ENCODE peak calls at places on chromosomes 3 and 15, in four cellular contexts. X is mucosa of descending colon, A is GM13976, O is D341Med. M is an unnamed sample.

GRCh38 chr3:70359711-70360110 is 47.3 kb upstream of the MDFIC2 start:
- DNase-seq in A (no peak), X (no peak), O (no peak), M (no peak)

GRCh38 chr3:119700269-119700919 is 2.4 kb upstream of the CFAP91 start:
- DNase-seq in A (peak), X (no peak), O (no peak), M (peak)

GRCh38 chr15:62211348-62211747 is 46.3 kb upstream of the C2CD4B start:
- DNase-seq in O (no peak), X (no peak), A (no peak), M (no peak)

GRCh38 chr3:159652452-159652851 is 336.2 kb upstream of the IL12A start:
- DNase-seq in A (no peak), O (no peak), X (no peak), M (no peak)

GRCh38 chr3:189324538-189325138 is 152.9 kb downstream of the TPRG1 start:
- DNase-seq in O (no peak), A (peak), X (peak), M (peak)

GRCh38 chr3:159252772-159253384 is 451.0 kb downstream of the MFSD1 start:
- DNase-seq in X (no peak), O (no peak), A (peak), M (peak)

GRCh38 chr3:98553021-98553563 is 21.3 kb downstream of the GPR15 start:
- DNase-seq in O (no peak), X (no peak), A (no peak), M (peak)

GRCh38 chr3:128076783-128077624 is 24.8 kb downstream of the SEC61A1 start:
- DNase-seq in X (no peak), O (no peak), A (no peak), M (no peak)

GRCh38 chr3:46701211-46701939 is at the start of gene TMIE:
- DNase-seq in O (peak), A (no peak), X (peak), M (no peak)

GRCh38 chr3:147398841-147399534 is 7.4 kb downstream of the ZIC4 start:
- DNase-seq in X (no peak), A (no peak), O (peak), M (no peak)

GRCh38 chr3:150227839-150228238 is 180.3 kb upstream of the TSC22D2 start:
- DNase-seq in A (peak), X (no peak), O (peak), M (peak)

GRCh38 chr3:107369791-107370190 is 7.4 kb upstream of the CCDC54 start:
- DNase-seq in A (no peak), O (no peak), X (no peak), M (no peak)

GRCh38 chr3:138361193-138361525 is 12.8 kb downstream of the MRAS start:
- DNase-seq in X (no peak), O (no peak), A (no peak), M (no peak)

GRCh38 chr15:99427668-99428361 is 138.0 kb upstream of the MEF2A start:
- DNase-seq in X (peak), O (no peak), A (no peak), M (no peak)

GRCh38 chr3:109195812-109196211 is 59.3 kb downstream of the C3orf85 start:
- DNase-seq in A (no peak), O (no peak), X (no peak), M (no peak)

GRCh38 chr3:126258670-126259069 is 78.3 kb upstream of the ALDH1L1 start:
- DNase-seq in X (no peak), A (no peak), O (no peak), M (peak)

GRCh38 chr3:4943553-4943952 is 35.7 kb upstream of the BHLHE40 start:
- DNase-seq in A (no peak), O (no peak), X (no peak), M (no peak)

GRCh38 chr3:178483704-178484103 is 52.5 kb upstream of the KCNMB2 start:
- DNase-seq in A (no peak), X (no peak), O (no peak), M (no peak)

GRCh38 chr3:156093966-156094365 is 26.4 kb upstream of the KCNAB1 start:
- DNase-seq in O (no peak), A (no peak), X (no peak), M (no peak)

GRCh38 chr3:10437995-10438901 is 67.1 kb downstream of the ATP2B2 start:
- DNase-seq in X (no peak), O (no peak), A (no peak), M (no peak)

GRCh38 chr15:73052679-73053397 is 575 bp downstream of the NEO1 start:
- DNase-seq in O (peak), X (peak), A (peak), M (peak)

GRCh38 chr15:51093865-51094605 is 671 bp downstream of the TNFAIP8L3 start:
- DNase-seq in X (peak), O (peak), A (peak), M (no peak)

GRCh38 chr3:38960953-38961622 is 90.7 kb downstream of the SCN11A start:
- DNase-seq in X (no peak), A (peak), O (peak), M (peak)

GRCh38 chr3:13021141-13021933 is 51.9 kb downstream of the IQSEC1 start:
- DNase-seq in A (peak), O (peak), X (peak), M (peak)

GRCh38 chr3:127034195-127034989 is 51.5 kb downstream of the PLXNA1 start:
- DNase-seq in X (peak), O (no peak), A (no peak), M (no peak)

GRCh38 chr15:45913451-45913850 is 278.6 kb downstream of the SQOR start:
- DNase-seq in O (no peak), A (no peak), X (no peak), M (no peak)

GRCh38 chr15:62071711-62072308 is 5.0 kb downstream of the C2CD4A start:
- DNase-seq in O (no peak), X (no peak), A (peak), M (peak)

GRCh38 chr15:62658498-62658897 is 384.0 kb upstream of the TPM1 start:
- DNase-seq in X (no peak), A (no peak), O (no peak), M (peak)

GRCh38 chr3:134622803-134623365 is 27.9 kb downstream of the KY start:
- DNase-seq in A (no peak), X (no peak), O (peak), M (no peak)

GRCh38 chr3:14001136-14001535 is 121.3 kb upstream of the WNT7A start:
- DNase-seq in X (no peak), O (no peak), A (no peak), M (no peak)

GRCh38 chr3:153379516-153379915 is 217.5 kb downstream of the RAP2B start:
- DNase-seq in A (no peak), O (no peak), X (no peak), M (no peak)